ENCODE peak calls at places on chromosomes 11 and 22, in nine cellular contexts. V is stomach, K is astrocyte of the spinal cord, E is thoracic aorta, M is AG09319, B is suprapubic skin, N is adrenal gland, R is fibroblast of mammary gland, W is BJ. X is an unnamed sample.

GRCh38 chr11:63920870-63921417 is 4.0 kb upstream of the RCOR2 start:
- DNase-seq in B (no peak), E (no peak), N (no peak), K (no peak), M (no peak), R (no peak), W (no peak), V (no peak), X (peak)

GRCh38 chr22:41856484-41856883 is 23.6 kb downstream of the SREBF2 start:
- DNase-seq in M (no peak), K (no peak), N (no peak), W (no peak), E (no peak), R (no peak), B (no peak), V (no peak), X (no peak)

GRCh38 chr22:37016134-37016910 is 2.9 kb downstream of the TST start:
- DNase-seq in K (no peak), B (no peak), R (no peak), E (no peak), N (no peak), W (no peak), M (no peak), V (peak), X (no peak)

GRCh38 chr22:44889233-44889878 is 120.4 kb downstream of the PHF21B start:
- DNase-seq in M (no peak), V (no peak), R (no peak), B (peak), E (no peak), K (no peak), W (no peak), N (no peak), X (no peak)

GRCh38 chr11:103849366-103849765 is 187.1 kb upstream of the DDI1 start:
- DNase-seq in R (no peak), N (no peak), W (no peak), V (no peak), K (no peak), B (no peak), M (no peak), E (no peak), X (no peak)

GRCh38 chr22:46031561-46031960 is 54.6 kb upstream of the WNT7B start:
- DNase-seq in M (no peak), E (no peak), B (no peak), W (no peak), N (no peak), K (no peak), R (no peak), V (no peak), X (no peak)

GRCh38 chr22:40703731-40704130 is 24.4 kb downstream of the MCHR1 start:
- DNase-seq in K (no peak), V (no peak), E (no peak), M (no peak), R (no peak), B (no peak), N (no peak), W (no peak), X (no peak)

GRCh38 chr22:36644333-36644757 is 59.2 kb downstream of the CACNG2 start:
- DNase-seq in K (peak), E (no peak), V (no peak), N (peak), R (peak), M (peak), W (peak), B (no peak), X (peak)

GRCh38 chr11:66996609-66997273 is 21.6 kb downstream of the C11orf86 start:
- DNase-seq in E (no peak), B (no peak), N (no peak), W (peak), K (no peak), V (no peak), M (no peak), R (no peak), X (no peak)

GRCh38 chr11:94175545-94175944 is 46.9 kb downstream of the PANX1 start:
- DNase-seq in W (peak), R (peak), E (peak), N (no peak), M (peak), V (no peak), B (no peak), K (peak), X (no peak)

GRCh38 chr11:70577948-70578347 is 179.6 kb downstream of the CTTN start:
- DNase-seq in B (no peak), R (no peak), N (peak), M (no peak), W (no peak), V (no peak), K (no peak), E (no peak), X (no peak)

GRCh38 chr11:69010964-69011623 is 2.0 kb downstream of the MRGPRF start:
- DNase-seq in B (peak), K (peak), W (no peak), V (peak), M (peak), R (peak), E (peak), N (no peak), X (peak)

GRCh38 chr11:114448749-114449484 is 9.7 kb downstream of the REXO2 start:
- DNase-seq in R (peak), M (no peak), W (no peak), K (no peak), N (no peak), B (no peak), E (no peak), V (no peak), X (no peak)

GRCh38 chr11:45238724-45239123 is 47.4 kb downstream of the SYT13 start:
- DNase-seq in R (peak), W (no peak), V (no peak), M (no peak), E (no peak), N (no peak), B (no peak), K (peak), X (no peak)

GRCh38 chr22:45112136-45112879 is 51.4 kb upstream of the NUP50 start:
- DNase-seq in W (peak), K (no peak), R (peak), E (no peak), N (peak), M (no peak), B (no peak), V (no peak), X (no peak)

GRCh38 chr22:45237065-45237990 is 3.4 kb downstream of the KIAA0930 start:
- DNase-seq in M (no peak), K (no peak), V (no peak), E (no peak), W (no peak), N (no peak), R (no peak), B (no peak), X (no peak)

GRCh38 chr11:1290052-1291040 is 19.1 kb downstream of the TOLLIP start:
- DNase-seq in V (no peak), E (no peak), M (no peak), N (peak), K (no peak), R (no peak), W (no peak), B (peak), X (no peak)

GRCh38 chr11:106017088-106017487 is 5.0 kb downstream of the MSANTD4 start:
- DNase-seq in R (no peak), W (no peak), M (no peak), V (no peak), K (no peak), N (no peak), B (no peak), E (no peak), X (no peak)

GRCh38 chr11:121555172-121555571 is 102.4 kb upstream of the SORL1-AS1 start:
- DNase-seq in N (no peak), R (peak), V (no peak), M (no peak), W (no peak), K (no peak), B (no peak), E (no peak), X (no peak)

GRCh38 chr11:134449713-134450112 is 37.7 kb upstream of the B3GAT1 start:
- DNase-seq in M (no peak), N (no peak), V (no peak), W (no peak), K (no peak), B (no peak), R (no peak), E (no peak), X (no peak)

GRCh38 chr11:43067681-43068080 is 244.1 kb upstream of the API5 start:
- DNase-seq in W (no peak), B (no peak), M (no peak), K (no peak), V (no peak), N (no peak), E (no peak), R (no peak), X (no peak)

GRCh38 chr11:35786918-35787557 is 124.5 kb downstream of the TRIM44 start:
- DNase-seq in N (no peak), E (no peak), B (no peak), R (peak), K (peak), W (no peak), M (peak), V (no peak), X (no peak)

GRCh38 chr11:34643846-34644245 is 23.0 kb downstream of the EHF start:
- DNase-seq in B (no peak), V (no peak), N (no peak), E (no peak), K (no peak), W (no peak), M (no peak), R (no peak), X (no peak)

GRCh38 chr22:20440637-20441591 is 3.3 kb upstream of the SCARF2 start:
- DNase-seq in W (no peak), N (no peak), M (no peak), V (no peak), E (no peak), B (peak), K (no peak), R (no peak), X (no peak)

GRCh38 chr11:132047167-132047566 is 676.8 kb downstream of the NTM start:
- DNase-seq in K (no peak), M (no peak), E (no peak), B (no peak), N (no peak), R (no peak), V (no peak), W (no peak), X (no peak)

GRCh38 chr22:46052801-46053562 is 76.0 kb upstream of the WNT7B start:
- DNase-seq in W (no peak), E (no peak), B (peak), M (no peak), N (peak), K (peak), R (peak), V (peak), X (no peak)

GRCh38 chr11:57409321-57410100 is 17.4 kb downstream of the SLC43A3 start:
- DNase-seq in N (no peak), M (no peak), E (no peak), B (no peak), W (no peak), K (no peak), R (no peak), V (no peak), X (no peak)

GRCh38 chr22:33726294-33726711 is 194.0 kb downstream of the LARGE1 start:
- DNase-seq in E (no peak), N (peak), K (peak), B (no peak), M (peak), V (no peak), R (peak), W (peak), X (no peak)

GRCh38 chr11:95095858-95096587 is 6.4 kb downstream of the ENDOD1 start:
- DNase-seq in R (peak), W (no peak), E (no peak), V (no peak), K (peak), M (peak), N (no peak), B (no peak), X (peak)

GRCh38 chr11:99069831-99070444 is 49.2 kb downstream of the CNTN5 start:
- DNase-seq in E (no peak), N (peak), W (no peak), R (peak), K (peak), V (no peak), B (no peak), M (no peak), X (peak)

GRCh38 chr11:5267033-5267563 is 2.6 kb downstream of the HBE1 start:
- DNase-seq in N (no peak), R (no peak), V (no peak), W (no peak), M (no peak), E (no peak), B (no peak), K (no peak), X (no peak)

GRCh38 chr11:119309411-119309810 is 7.5 kb downstream of the MCAM start:
- DNase-seq in K (no peak), B (no peak), R (no peak), N (no peak), E (no peak), V (no peak), W (no peak), M (no peak), X (no peak)

GRCh38 chr11:119305556-119306372 is 11.2 kb downstream of the MCAM start:
- DNase-seq in B (no peak), N (no peak), W (no peak), M (no peak), R (no peak), K (no peak), E (no peak), V (no peak), X (no peak)

GRCh38 chr11:119307974-119308373 is 9.0 kb downstream of the MCAM start:
- DNase-seq in K (no peak), N (no peak), E (no peak), R (no peak), V (no peak), B (no peak), W (no peak), M (no peak), X (no peak)

GRCh38 chr11:119306373-119306890 is 10.5 kb downstream of the MCAM start:
- DNase-seq in R (peak), M (no peak), B (no peak), E (no peak), N (peak), V (no peak), W (no peak), K (no peak), X (no peak)

DNA sequence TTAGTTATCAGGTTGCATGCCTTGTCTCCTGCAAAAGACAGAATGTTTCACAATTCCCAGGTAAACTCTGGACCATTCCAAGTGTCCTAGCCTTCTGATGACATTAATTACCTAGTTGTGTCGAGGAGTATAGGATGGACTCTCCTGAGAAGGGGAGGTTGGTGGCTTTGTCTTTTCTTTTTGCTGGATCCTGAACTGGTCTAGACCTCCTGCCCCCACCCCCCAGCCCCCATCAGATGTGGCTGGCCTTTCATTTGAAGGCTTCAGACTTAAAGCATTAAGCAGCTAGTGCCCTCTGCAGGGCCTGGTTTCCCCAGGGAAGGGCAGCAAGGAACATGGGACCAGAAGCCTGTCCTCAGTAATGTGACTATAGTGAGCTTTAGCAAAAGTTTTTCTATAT is 9.7 kb downstream of the MCAM start:
- DNase-seq in B (no peak), E (no peak), R (no peak), K (no peak), M (no peak), N (no peak), V (no peak), W (no peak), X (no peak)
- TF ChIP-seq CTCF in B (no peak), E (no peak), R (no peak), K (peak), M (no peak), N (no peak), V (no peak), W (peak), X (no peak)

GRCh38 chr11:72755794-72756285 is 3.6 kb upstream of the ARAP1 start:
- DNase-seq in K (no peak), E (no peak), B (no peak), R (no peak), N (no peak), V (no peak), M (no peak), W (no peak), X (no peak)
- TF ChIP-seq CTCF in K (no peak), E (no peak), B (no peak), R (no peak), N (no peak), V (no peak), M (no peak), W (no peak), X (no peak)

GRCh38 chr11:80379620-80380278 is 938.9 kb upstream of the TENM4 start:
- DNase-seq in V (no peak), K (no peak), M (no peak), W (no peak), R (no peak), B (no peak), E (no peak), N (no peak), X (no peak)

GRCh38 chr11:80388133-80388532 is 947.3 kb upstream of the TENM4 start:
- DNase-seq in E (no peak), K (no peak), W (no peak), R (no peak), M (no peak), V (no peak), B (no peak), N (no peak), X (no peak)

GRCh38 chr11:80388536-80388935 is 947.7 kb upstream of the TENM4 start:
- DNase-seq in R (no peak), V (no peak), N (no peak), M (no peak), E (no peak), K (no peak), W (no peak), B (no peak), X (no peak)

GRCh38 chr11:80383655-80384054 is 942.8 kb upstream of the TENM4 start:
- DNase-seq in N (no peak), R (no peak), W (no peak), V (no peak), B (no peak), E (no peak), K (no peak), M (no peak), X (no peak)
- TF ChIP-seq CTCF in N (no peak), R (no peak), W (no peak), V (no peak), B (no peak), E (no peak), K (no peak), M (no peak), X (no peak)

DNA sequence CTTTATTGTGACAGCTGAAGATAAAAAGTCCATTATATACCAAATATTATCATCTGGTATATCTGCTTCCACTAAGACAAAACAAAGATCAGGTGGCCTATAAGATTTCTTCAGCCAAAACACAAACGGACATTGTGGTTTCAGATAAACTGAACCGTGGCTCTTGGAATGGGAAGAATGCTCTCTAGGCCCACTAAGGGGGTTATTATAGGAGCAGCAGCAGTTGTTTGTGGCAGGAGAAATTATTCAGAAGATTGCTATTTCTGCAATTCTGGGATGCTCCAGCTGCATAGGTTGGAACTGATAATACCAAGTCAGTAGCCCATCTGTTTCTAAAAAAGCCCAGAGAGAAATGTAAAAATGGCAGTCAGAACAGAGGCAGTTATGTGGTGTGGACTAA is 145.3 kb downstream of the NCAM1 start:
- DNase-seq in K (peak), B (no peak), R (no peak), V (no peak), E (no peak), N (no peak), W (peak), M (no peak), X (no peak)
- TF ChIP-seq CTCF in K (no peak), B (no peak), R (no peak), V (no peak), E (no peak), N (no peak), W (no peak), M (no peak), X (no peak)

GRCh38 chr11:61972112-61972795 is 4.8 kb upstream of the FTH1 start:
- DNase-seq in K (no peak), E (no peak), W (no peak), R (no peak), B (no peak), N (peak), V (no peak), M (peak), X (no peak)

GRCh38 chr11:61969391-61969758 is 1.9 kb upstream of the FTH1 start:
- DNase-seq in M (no peak), N (no peak), V (no peak), K (no peak), E (no peak), R (no peak), W (no peak), B (no peak), X (no peak)

GRCh38 chr11:61972796-61973602 is 5.6 kb upstream of the FTH1 start:
- DNase-seq in R (peak), V (no peak), E (no peak), M (no peak), K (peak), B (peak), W (peak), N (peak), X (no peak)

GRCh38 chr11:61969838-61970452 is 2.5 kb upstream of the FTH1 start:
- DNase-seq in W (peak), K (peak), V (no peak), R (peak), N (no peak), M (no peak), B (no peak), E (no peak), X (no peak)

DNA sequence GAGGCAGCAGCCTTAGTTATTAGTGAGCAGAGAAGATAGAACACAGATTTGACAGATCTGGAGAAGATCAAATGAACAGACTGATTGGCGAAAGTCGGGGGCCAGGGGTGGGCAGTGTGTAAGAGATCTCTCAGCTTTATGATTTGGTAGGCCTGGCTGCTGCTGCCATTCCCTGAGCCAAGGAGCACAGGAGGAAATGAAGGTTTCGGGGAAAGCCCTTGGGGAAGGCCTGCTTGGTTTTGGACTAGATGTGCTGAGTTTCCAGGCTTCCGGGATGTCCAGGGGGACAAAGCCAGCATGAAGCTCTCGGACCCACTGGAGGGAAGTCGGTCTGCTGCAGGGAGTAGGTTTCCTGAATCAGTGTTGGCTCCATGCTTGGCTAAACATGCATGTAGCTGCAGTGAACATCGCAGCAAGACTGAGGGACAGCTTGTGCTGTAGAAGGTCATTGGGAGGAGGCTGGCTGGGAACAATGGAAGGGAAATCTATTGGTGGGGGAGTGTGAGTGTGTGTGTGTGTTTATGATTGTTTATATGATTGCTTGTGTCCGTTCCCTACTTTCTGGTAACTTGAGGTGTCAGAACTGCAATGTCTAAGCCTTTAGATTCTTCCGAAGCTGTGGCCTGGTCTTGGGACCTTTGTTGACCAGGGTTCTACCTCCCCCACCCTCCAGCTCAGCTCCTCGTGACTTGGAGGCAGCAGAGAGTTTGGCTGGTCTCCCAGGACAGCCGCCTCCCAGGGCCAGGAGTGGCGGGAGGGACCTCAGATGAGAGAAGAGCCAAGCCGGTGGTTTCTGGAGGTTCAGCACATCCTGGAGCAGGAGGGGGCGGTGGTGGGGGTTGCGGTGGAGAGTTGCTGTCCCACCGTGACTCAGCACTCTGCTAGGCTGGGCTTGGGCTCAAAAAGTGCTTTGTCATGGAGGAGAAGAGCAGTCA is 4.0 kb upstream of the FTH1 start:
- DNase-seq in M (peak), R (peak), K (peak), N (peak), W (peak), E (peak), V (peak), B (peak), X (peak)
- TF ChIP-seq CTCF in M (no peak), R (no peak), K (no peak), N (no peak), W (peak), E (no peak), V (no peak), B (no peak), X (no peak)

X was measured in GM20000.